ENCODE peak calls at places on chromosomes 1 and 21, in nine cellular contexts. One of them, this sample, is unnamed.

GRCh38 chr1:86487131-86487804 is 18.5 kb downstream of the CLCA1 start:
- DNase-seq in mammary epithelial cell: peak
- DNase-seq in uterus: peak
- DNase-seq in body of pancreas: no peak
- DNase-seq in breast epithelium: no peak
- DNase-seq in cardiac muscle cell: peak
- DNase-seq in tibial nerve: peak
- DNase-seq in hepatocyte: no peak
- DNase-seq in suprapubic skin: peak
- DNase-seq in this sample: no peak

GRCh38 chr1:89547563-89548485 is 23.2 kb downstream of the LRRC8B start:
- DNase-seq in hepatocyte: no peak
- DNase-seq in breast epithelium: no peak
- DNase-seq in cardiac muscle cell: peak
- DNase-seq in mammary epithelial cell: peak
- DNase-seq in suprapubic skin: peak
- DNase-seq in body of pancreas: peak
- DNase-seq in uterus: peak
- DNase-seq in tibial nerve: no peak
- DNase-seq in this sample: no peak

GRCh38 chr1:58392083-58392482 is 154.4 kb downstream of the OMA1 start:
- DNase-seq in mammary epithelial cell: no peak
- DNase-seq in body of pancreas: no peak
- DNase-seq in hepatocyte: no peak
- DNase-seq in tibial nerve: no peak
- DNase-seq in uterus: no peak
- DNase-seq in cardiac muscle cell: no peak
- DNase-seq in suprapubic skin: no peak
- DNase-seq in breast epithelium: no peak
- DNase-seq in this sample: no peak

GRCh38 chr1:41678141-41678878 is 193.8 kb upstream of the EDN2 start:
- DNase-seq in suprapubic skin: no peak
- DNase-seq in breast epithelium: peak
- DNase-seq in uterus: no peak
- DNase-seq in body of pancreas: no peak
- DNase-seq in hepatocyte: no peak
- DNase-seq in tibial nerve: peak
- DNase-seq in cardiac muscle cell: peak
- DNase-seq in mammary epithelial cell: peak
- DNase-seq in this sample: peak

GRCh38 chr1:43239484-43239883 is 30.3 kb upstream of the TMEM125 start:
- DNase-seq in body of pancreas: no peak
- DNase-seq in tibial nerve: no peak
- DNase-seq in hepatocyte: no peak
- DNase-seq in suprapubic skin: no peak
- DNase-seq in mammary epithelial cell: no peak
- DNase-seq in breast epithelium: no peak
- DNase-seq in cardiac muscle cell: no peak
- DNase-seq in uterus: no peak
- DNase-seq in this sample: no peak

GRCh38 chr1:242847390-242847993 is 323.0 kb upstream of the PLD5 start:
- DNase-seq in mammary epithelial cell: no peak
- DNase-seq in breast epithelium: no peak
- DNase-seq in suprapubic skin: no peak
- DNase-seq in hepatocyte: peak
- DNase-seq in uterus: no peak
- DNase-seq in body of pancreas: no peak
- DNase-seq in tibial nerve: no peak
- DNase-seq in cardiac muscle cell: peak
- DNase-seq in this sample: no peak

GRCh38 chr1:233730809-233731208 is 116.9 kb downstream of the KCNK1 start:
- DNase-seq in tibial nerve: no peak
- DNase-seq in body of pancreas: no peak
- DNase-seq in breast epithelium: no peak
- DNase-seq in cardiac muscle cell: no peak
- DNase-seq in mammary epithelial cell: no peak
- DNase-seq in uterus: no peak
- DNase-seq in hepatocyte: no peak
- DNase-seq in suprapubic skin: no peak
- DNase-seq in this sample: no peak

GRCh38 chr1:221101792-221102191 is 222.5 kb downstream of the HLX start:
- DNase-seq in suprapubic skin: no peak
- DNase-seq in hepatocyte: no peak
- DNase-seq in breast epithelium: no peak
- DNase-seq in body of pancreas: no peak
- DNase-seq in cardiac muscle cell: peak
- DNase-seq in uterus: no peak
- DNase-seq in tibial nerve: no peak
- DNase-seq in mammary epithelial cell: no peak
- DNase-seq in this sample: no peak

GRCh38 chr1:202007279-202007678 is 3.1 kb upstream of the ELF3 start:
- DNase-seq in mammary epithelial cell: no peak
- DNase-seq in uterus: no peak
- DNase-seq in body of pancreas: no peak
- DNase-seq in tibial nerve: no peak
- DNase-seq in suprapubic skin: no peak
- DNase-seq in breast epithelium: no peak
- DNase-seq in cardiac muscle cell: no peak
- DNase-seq in hepatocyte: no peak
- DNase-seq in this sample: no peak

GRCh38 chr1:202009326-202010031 is 908 bp upstream of the ELF3 start:
- DNase-seq in breast epithelium: peak
- DNase-seq in hepatocyte: peak
- DNase-seq in tibial nerve: peak
- DNase-seq in suprapubic skin: peak
- DNase-seq in uterus: peak
- DNase-seq in body of pancreas: peak
- DNase-seq in cardiac muscle cell: peak
- DNase-seq in mammary epithelial cell: peak
- DNase-seq in this sample: peak

GRCh38 chr1:202010042-202011015 is at the start of gene ELF3:
- DNase-seq in breast epithelium: peak
- DNase-seq in tibial nerve: no peak
- DNase-seq in suprapubic skin: no peak
- DNase-seq in uterus: no peak
- DNase-seq in cardiac muscle cell: no peak
- DNase-seq in body of pancreas: peak
- DNase-seq in mammary epithelial cell: peak
- DNase-seq in hepatocyte: peak
- DNase-seq in this sample: no peak

GRCh38 chr1:202005958-202006357 is 4.4 kb upstream of the ELF3 start:
- DNase-seq in suprapubic skin: no peak
- DNase-seq in mammary epithelial cell: no peak
- DNase-seq in uterus: no peak
- DNase-seq in hepatocyte: no peak
- DNase-seq in body of pancreas: no peak
- DNase-seq in breast epithelium: no peak
- DNase-seq in tibial nerve: no peak
- DNase-seq in cardiac muscle cell: peak
- DNase-seq in this sample: no peak

GRCh38 chr1:202007703-202008489 is 2.5 kb upstream of the ELF3 start:
- DNase-seq in tibial nerve: no peak
- DNase-seq in uterus: no peak
- DNase-seq in suprapubic skin: no peak
- DNase-seq in mammary epithelial cell: peak
- DNase-seq in hepatocyte: peak
- DNase-seq in body of pancreas: peak
- DNase-seq in breast epithelium: peak
- DNase-seq in cardiac muscle cell: peak
- DNase-seq in this sample: no peak
- H3K4me3 ChIP-seq in tibial nerve: no peak
- H3K4me3 ChIP-seq in uterus: no peak
- H3K4me3 ChIP-seq in suprapubic skin: no peak
- H3K4me3 ChIP-seq in mammary epithelial cell: no peak
- H3K4me3 ChIP-seq in hepatocyte: peak
- H3K4me3 ChIP-seq in body of pancreas: no peak
- H3K4me3 ChIP-seq in breast epithelium: peak
- H3K4me3 ChIP-seq in cardiac muscle cell: no peak
- H3K4me3 ChIP-seq in this sample: no peak

GRCh38 chr1:117060441-117061317 is 553 bp downstream of the TTF2 start:
- DNase-seq in cardiac muscle cell: peak
- DNase-seq in mammary epithelial cell: peak
- DNase-seq in body of pancreas: no peak
- DNase-seq in tibial nerve: no peak
- DNase-seq in hepatocyte: peak
- DNase-seq in breast epithelium: no peak
- DNase-seq in uterus: no peak
- DNase-seq in suprapubic skin: no peak
- DNase-seq in this sample: peak
- H3K27ac ChIP-seq in cardiac muscle cell: no peak
- H3K27ac ChIP-seq in mammary epithelial cell: peak
- H3K27ac ChIP-seq in body of pancreas: peak
- H3K27ac ChIP-seq in tibial nerve: peak
- H3K27ac ChIP-seq in hepatocyte: peak
- H3K27ac ChIP-seq in breast epithelium: peak
- H3K27ac ChIP-seq in uterus: no peak
- H3K27ac ChIP-seq in suprapubic skin: peak
- H3K27ac ChIP-seq in this sample: peak

GRCh38 chr1:5430136-5430535 is 562.1 kb downstream of the NPHP4 start:
- DNase-seq in mammary epithelial cell: no peak
- DNase-seq in hepatocyte: no peak
- DNase-seq in body of pancreas: no peak
- DNase-seq in suprapubic skin: no peak
- DNase-seq in uterus: no peak
- DNase-seq in tibial nerve: no peak
- DNase-seq in cardiac muscle cell: no peak
- DNase-seq in breast epithelium: no peak
- DNase-seq in this sample: no peak

GRCh38 chr1:5424802-5425201 is 567.4 kb downstream of the NPHP4 start:
- DNase-seq in breast epithelium: no peak
- DNase-seq in suprapubic skin: no peak
- DNase-seq in body of pancreas: no peak
- DNase-seq in hepatocyte: no peak
- DNase-seq in tibial nerve: no peak
- DNase-seq in cardiac muscle cell: no peak
- DNase-seq in uterus: no peak
- DNase-seq in mammary epithelial cell: peak
- DNase-seq in this sample: no peak

GRCh38 chr1:5425304-5425703 is 566.9 kb downstream of the NPHP4 start:
- DNase-seq in body of pancreas: no peak
- DNase-seq in cardiac muscle cell: no peak
- DNase-seq in tibial nerve: no peak
- DNase-seq in breast epithelium: no peak
- DNase-seq in mammary epithelial cell: no peak
- DNase-seq in suprapubic skin: no peak
- DNase-seq in hepatocyte: no peak
- DNase-seq in uterus: no peak
- DNase-seq in this sample: no peak

GRCh38 chr1:5428391-5428790 is 563.8 kb downstream of the NPHP4 start:
- DNase-seq in cardiac muscle cell: no peak
- DNase-seq in mammary epithelial cell: no peak
- DNase-seq in uterus: no peak
- DNase-seq in body of pancreas: no peak
- DNase-seq in hepatocyte: no peak
- DNase-seq in suprapubic skin: no peak
- DNase-seq in breast epithelium: no peak
- DNase-seq in tibial nerve: no peak
- DNase-seq in this sample: peak

GRCh38 chr1:5427026-5427613 is 565.1 kb downstream of the NPHP4 start:
- DNase-seq in breast epithelium: no peak
- DNase-seq in cardiac muscle cell: no peak
- DNase-seq in tibial nerve: no peak
- DNase-seq in body of pancreas: no peak
- DNase-seq in mammary epithelial cell: no peak
- DNase-seq in uterus: no peak
- DNase-seq in suprapubic skin: no peak
- DNase-seq in hepatocyte: no peak
- DNase-seq in this sample: no peak
- TF ChIP-seq CTCF in breast epithelium: no peak
- TF ChIP-seq CTCF in cardiac muscle cell: no peak
- TF ChIP-seq CTCF in tibial nerve: no peak
- TF ChIP-seq CTCF in body of pancreas: no peak
- TF ChIP-seq CTCF in mammary epithelial cell: no peak
- TF ChIP-seq CTCF in uterus: no peak
- TF ChIP-seq CTCF in suprapubic skin: no peak
- TF ChIP-seq CTCF in hepatocyte: no peak
- TF ChIP-seq CTCF in this sample: no peak

DNA sequence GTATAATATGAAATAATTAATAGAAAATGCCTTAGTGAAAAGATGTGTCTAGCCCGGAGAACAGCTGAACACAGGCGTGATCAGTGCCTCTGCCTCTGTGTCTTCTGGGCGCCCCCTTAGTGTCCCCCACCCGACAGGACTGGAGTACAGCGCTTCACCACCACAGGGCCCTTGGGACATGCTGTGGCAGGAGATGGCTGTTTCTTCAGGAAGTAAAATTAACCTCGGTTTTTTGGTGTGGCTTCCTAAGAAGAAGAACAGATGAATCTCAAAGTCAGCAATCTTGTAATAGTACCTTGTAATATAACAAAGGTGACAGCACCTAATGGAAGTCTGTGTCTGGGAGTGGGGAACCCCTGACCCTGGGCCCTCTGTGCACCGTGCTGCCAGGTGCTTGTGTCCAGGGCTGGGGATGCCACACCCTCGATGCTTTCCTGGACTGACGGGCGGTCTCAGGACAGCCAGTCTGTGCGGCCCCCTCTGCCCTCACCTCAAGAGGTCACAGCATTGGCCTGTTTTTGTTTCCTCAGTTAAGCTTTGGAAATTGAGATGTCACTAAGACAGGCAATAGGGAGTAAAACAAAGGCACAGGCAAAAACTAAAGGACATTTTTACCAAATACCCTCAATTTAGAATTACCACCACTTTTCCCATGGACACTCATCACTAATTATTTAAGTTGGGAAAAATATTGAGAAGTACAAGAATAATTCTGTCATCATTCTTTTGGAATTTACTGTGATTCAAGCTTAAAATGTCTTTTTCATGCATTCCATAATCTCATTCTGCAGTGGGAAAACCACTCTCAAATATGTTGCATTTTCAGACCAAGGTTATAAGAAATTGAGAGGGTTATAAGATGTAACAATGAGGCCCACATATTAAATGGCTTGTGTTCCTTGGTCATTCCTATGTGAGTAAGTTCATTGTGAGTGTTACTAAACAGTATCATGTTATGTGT is 79.3 kb downstream of the ADARB1 start:
- DNase-seq in tibial nerve: no peak
- DNase-seq in suprapubic skin: no peak
- DNase-seq in breast epithelium: no peak
- DNase-seq in hepatocyte: no peak
- DNase-seq in body of pancreas: no peak
- DNase-seq in cardiac muscle cell: no peak
- DNase-seq in uterus: no peak
- DNase-seq in mammary epithelial cell: no peak
- DNase-seq in this sample: peak
- H3K4me3 ChIP-seq in tibial nerve: no peak
- H3K4me3 ChIP-seq in suprapubic skin: no peak
- H3K4me3 ChIP-seq in breast epithelium: no peak
- H3K4me3 ChIP-seq in hepatocyte: no peak
- H3K4me3 ChIP-seq in body of pancreas: no peak
- H3K4me3 ChIP-seq in cardiac muscle cell: no peak
- H3K4me3 ChIP-seq in uterus: no peak
- H3K4me3 ChIP-seq in mammary epithelial cell: no peak
- H3K4me3 ChIP-seq in this sample: no peak

GRCh38 chr1:153390938-153391710 is at the start of gene S100A8:
- DNase-seq in uterus: no peak
- DNase-seq in breast epithelium: peak
- DNase-seq in mammary epithelial cell: peak
- DNase-seq in hepatocyte: no peak
- DNase-seq in suprapubic skin: no peak
- DNase-seq in tibial nerve: peak
- DNase-seq in body of pancreas: no peak
- DNase-seq in cardiac muscle cell: peak
- DNase-seq in this sample: peak
- H3K27ac ChIP-seq in uterus: no peak
- H3K27ac ChIP-seq in breast epithelium: no peak
- H3K27ac ChIP-seq in mammary epithelial cell: no peak
- H3K27ac ChIP-seq in hepatocyte: no peak
- H3K27ac ChIP-seq in suprapubic skin: no peak
- H3K27ac ChIP-seq in tibial nerve: no peak
- H3K27ac ChIP-seq in body of pancreas: no peak
- H3K27ac ChIP-seq in cardiac muscle cell: no peak
- H3K27ac ChIP-seq in this sample: no peak

This sample was measured in testis.